ENCODE peak calls at places on chromosomes 3 and 15, in nine cellular contexts. One of them, this sample, is unnamed.
A peak's percentile ranks its signal among the peaks of the same experiment; 100 is the strongest.

GRCh38 chr3:152211655-152212054 is 57.1 kb upstream of the MBNL1 start:
- DNase-seq in fibroblast of lung: no peak
- DNase-seq in breast epithelium: no peak
- DNase-seq in fibroblast of pulmonary artery: no peak
- DNase-seq in mammary epithelial cell: no peak
- DNase-seq in lower lobe of right lung: no peak
- DNase-seq in astrocyte of the cerebellum: no peak
- DNase-seq in AG09309: no peak
- DNase-seq in upper lobe of right lung: no peak
- DNase-seq in this sample: no peak

GRCh38 chr15:93245616-93246122 is 156.7 kb upstream of the RGMA start:
- DNase-seq in fibroblast of lung: no peak
- DNase-seq in breast epithelium: no peak
- DNase-seq in fibroblast of pulmonary artery: no peak
- DNase-seq in mammary epithelial cell: no peak
- DNase-seq in lower lobe of right lung: no peak
- DNase-seq in astrocyte of the cerebellum: no peak
- DNase-seq in AG09309: no peak
- DNase-seq in upper lobe of right lung: no peak
- DNase-seq in this sample: no peak

GRCh38 chr15:47964229-47964628 is 156.6 kb upstream of the SLC24A5 start:
- DNase-seq in fibroblast of lung: no peak
- DNase-seq in breast epithelium: no peak
- DNase-seq in fibroblast of pulmonary artery: no peak
- DNase-seq in mammary epithelial cell: no peak
- DNase-seq in lower lobe of right lung: no peak
- DNase-seq in astrocyte of the cerebellum: no peak
- DNase-seq in AG09309: no peak
- DNase-seq in upper lobe of right lung: no peak
- DNase-seq in this sample: no peak

GRCh38 chr3:49900491-49901153 is 3.1 kb downstream of the MST1R start:
- DNase-seq in fibroblast of lung: no peak
- DNase-seq in breast epithelium: peak; percentile 85
- DNase-seq in fibroblast of pulmonary artery: peak; percentile 22
- DNase-seq in mammary epithelial cell: peak; percentile 99
- DNase-seq in lower lobe of right lung: peak; percentile 86
- DNase-seq in astrocyte of the cerebellum: no peak
- DNase-seq in AG09309: peak; percentile 25
- DNase-seq in upper lobe of right lung: peak; percentile 91
- DNase-seq in this sample: no peak

GRCh38 chr3:189457201-189457607 is 174.0 kb upstream of the TP63 start:
- DNase-seq in fibroblast of lung: no peak
- DNase-seq in breast epithelium: no peak
- DNase-seq in fibroblast of pulmonary artery: no peak
- DNase-seq in mammary epithelial cell: peak; percentile 11
- DNase-seq in lower lobe of right lung: no peak
- DNase-seq in astrocyte of the cerebellum: peak; percentile 59
- DNase-seq in AG09309: peak; percentile 74
- DNase-seq in upper lobe of right lung: no peak
- DNase-seq in this sample: no peak

GRCh38 chr3:193563999-193564398 is 9.3 kb upstream of the ATP13A4 start:
- DNase-seq in fibroblast of lung: no peak
- DNase-seq in breast epithelium: no peak
- DNase-seq in fibroblast of pulmonary artery: no peak
- DNase-seq in mammary epithelial cell: peak; percentile 10
- DNase-seq in lower lobe of right lung: peak; percentile 49
- DNase-seq in astrocyte of the cerebellum: no peak
- DNase-seq in AG09309: no peak
- DNase-seq in upper lobe of right lung: no peak
- DNase-seq in this sample: no peak

GRCh38 chr3:115638991-115639390 is 15.7 kb downstream of the GAP43 start:
- DNase-seq in fibroblast of lung: no peak
- DNase-seq in breast epithelium: no peak
- DNase-seq in fibroblast of pulmonary artery: no peak
- DNase-seq in mammary epithelial cell: no peak
- DNase-seq in lower lobe of right lung: no peak
- DNase-seq in astrocyte of the cerebellum: no peak
- DNase-seq in AG09309: no peak
- DNase-seq in upper lobe of right lung: no peak
- DNase-seq in this sample: no peak

GRCh38 chr3:159762981-159763465 is 225.6 kb upstream of the IL12A start:
- DNase-seq in fibroblast of lung: peak; percentile 77
- DNase-seq in breast epithelium: peak; percentile 77
- DNase-seq in fibroblast of pulmonary artery: peak; percentile 86
- DNase-seq in mammary epithelial cell: peak; percentile 84
- DNase-seq in lower lobe of right lung: peak; percentile 75
- DNase-seq in astrocyte of the cerebellum: no peak
- DNase-seq in AG09309: peak; percentile 78
- DNase-seq in upper lobe of right lung: peak; percentile 79
- DNase-seq in this sample: no peak

GRCh38 chr3:30401971-30402370 is 204.4 kb upstream of the TGFBR2 start:
- DNase-seq in fibroblast of lung: no peak
- DNase-seq in breast epithelium: no peak
- DNase-seq in fibroblast of pulmonary artery: no peak
- DNase-seq in mammary epithelial cell: peak; percentile 67
- DNase-seq in lower lobe of right lung: no peak
- DNase-seq in astrocyte of the cerebellum: no peak
- DNase-seq in AG09309: peak; percentile 16
- DNase-seq in upper lobe of right lung: no peak
- DNase-seq in this sample: peak; percentile 10

DNA sequence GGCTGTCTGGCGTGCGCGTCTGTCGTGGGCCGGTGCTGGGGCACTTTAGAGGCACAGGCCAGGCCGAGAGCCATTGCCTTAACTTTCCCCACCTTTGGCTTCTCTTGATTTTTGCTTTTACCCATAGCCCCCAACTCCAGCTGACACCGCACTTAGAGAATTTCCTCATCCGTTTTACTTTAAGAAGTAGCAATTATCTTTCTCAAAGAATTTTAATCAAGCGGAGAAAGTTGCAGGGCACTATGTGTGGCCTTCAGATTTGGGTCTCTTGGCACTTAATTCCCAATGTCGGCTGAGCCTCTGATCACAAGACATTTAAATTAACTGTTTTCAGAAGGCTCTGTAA is 1.2 kb downstream of the ALDH1A3 start:
- DNase-seq in fibroblast of lung: no peak
- DNase-seq in breast epithelium: no peak
- DNase-seq in fibroblast of pulmonary artery: no peak
- DNase-seq in mammary epithelial cell: no peak
- DNase-seq in lower lobe of right lung: no peak
- DNase-seq in astrocyte of the cerebellum: no peak
- DNase-seq in AG09309: no peak
- DNase-seq in upper lobe of right lung: no peak
- DNase-seq in this sample: no peak
- H3K4me3 ChIP-seq in fibroblast of lung: no peak overlapping the region
- H3K4me3 ChIP-seq in breast epithelium: peak overlapping the region; percentile 59
- H3K4me3 ChIP-seq in fibroblast of pulmonary artery: peak overlapping the region; percentile 66
- H3K4me3 ChIP-seq in mammary epithelial cell: peak overlapping the region; percentile 70
- H3K4me3 ChIP-seq in lower lobe of right lung: peak overlapping the region; percentile 50
- H3K4me3 ChIP-seq in astrocyte of the cerebellum: peak overlapping the region; percentile 53
- H3K4me3 ChIP-seq in AG09309: no peak overlapping the region
- H3K4me3 ChIP-seq in upper lobe of right lung: peak overlapping the region; percentile 45
- H3K4me3 ChIP-seq in this sample: no peak overlapping the region

DNA sequence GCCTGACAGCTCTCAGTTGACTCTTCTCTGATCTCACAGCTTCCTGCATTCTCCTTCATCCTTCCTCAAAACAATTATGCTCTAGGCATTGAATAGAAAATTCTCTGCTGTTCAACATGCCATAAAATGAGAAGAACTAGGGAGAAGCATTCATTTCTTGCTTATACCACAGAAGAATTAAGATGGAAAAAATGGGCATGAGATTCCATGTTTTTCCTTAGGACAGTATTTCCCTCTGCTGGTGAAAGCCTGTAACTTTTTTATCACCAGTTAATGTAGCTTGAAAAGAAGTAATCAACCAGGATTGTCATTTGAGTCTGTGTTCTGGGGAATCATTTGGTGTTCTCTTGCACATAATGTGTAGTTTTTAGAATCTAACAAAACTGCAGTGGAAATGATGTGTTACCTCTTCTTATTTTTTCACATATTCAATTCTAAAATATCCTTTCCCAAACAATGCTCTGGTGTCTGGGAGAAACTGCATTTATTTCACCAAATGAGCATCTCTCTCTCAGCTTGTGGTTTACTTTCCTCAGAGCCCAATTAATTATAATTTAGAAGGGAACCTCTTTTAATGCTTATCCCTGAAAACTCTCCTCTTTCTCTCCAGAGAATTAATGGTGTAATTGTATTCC is 92.8 kb upstream of the DCBLD2 start:
- DNase-seq in fibroblast of lung: peak; percentile 86
- DNase-seq in breast epithelium: no peak
- DNase-seq in fibroblast of pulmonary artery: peak; percentile 85
- DNase-seq in mammary epithelial cell: peak; percentile 39
- DNase-seq in lower lobe of right lung: no peak
- DNase-seq in astrocyte of the cerebellum: peak; percentile 70
- DNase-seq in AG09309: peak; percentile 48
- DNase-seq in upper lobe of right lung: no peak
- DNase-seq in this sample: no peak
- TF ChIP-seq CTCF in fibroblast of lung: peak; percentile 69
- TF ChIP-seq CTCF in breast epithelium: peak; percentile 71
- TF ChIP-seq CTCF in fibroblast of pulmonary artery: peak; percentile 69
- TF ChIP-seq CTCF in mammary epithelial cell: peak; percentile 59
- TF ChIP-seq CTCF in lower lobe of right lung: peak; percentile 64
- TF ChIP-seq CTCF in astrocyte of the cerebellum: peak; percentile 56
- TF ChIP-seq CTCF in AG09309: peak; percentile 57
- TF ChIP-seq CTCF in upper lobe of right lung: peak; percentile 70
- TF ChIP-seq CTCF in this sample: peak; percentile 30

GRCh38 chr15:66566963-66567531 is 1.2 kb upstream of the LCTL start:
- DNase-seq in fibroblast of lung: peak; percentile 73
- DNase-seq in breast epithelium: no peak
- DNase-seq in fibroblast of pulmonary artery: peak; percentile 79
- DNase-seq in mammary epithelial cell: peak; percentile 45
- DNase-seq in lower lobe of right lung: peak; percentile 61
- DNase-seq in astrocyte of the cerebellum: peak; percentile 66
- DNase-seq in AG09309: no peak
- DNase-seq in upper lobe of right lung: peak; percentile 71
- DNase-seq in this sample: no peak
- H3K4me3 ChIP-seq in fibroblast of lung: no peak overlapping the region
- H3K4me3 ChIP-seq in breast epithelium: no peak overlapping the region
- H3K4me3 ChIP-seq in fibroblast of pulmonary artery: no peak overlapping the region
- H3K4me3 ChIP-seq in mammary epithelial cell: no peak overlapping the region
- H3K4me3 ChIP-seq in lower lobe of right lung: no peak overlapping the region
- H3K4me3 ChIP-seq in astrocyte of the cerebellum: no peak overlapping the region
- H3K4me3 ChIP-seq in AG09309: no peak overlapping the region
- H3K4me3 ChIP-seq in upper lobe of right lung: no peak overlapping the region
- H3K4me3 ChIP-seq in this sample: no peak overlapping the region

GRCh38 chr3:127694467-127695215 is 21.9 kb downstream of the ABTB1 start:
- DNase-seq in fibroblast of lung: no peak
- DNase-seq in breast epithelium: no peak
- DNase-seq in fibroblast of pulmonary artery: no peak
- DNase-seq in mammary epithelial cell: peak; percentile 55
- DNase-seq in lower lobe of right lung: peak; percentile 71
- DNase-seq in astrocyte of the cerebellum: no peak
- DNase-seq in AG09309: no peak
- DNase-seq in upper lobe of right lung: peak; percentile 69
- DNase-seq in this sample: no peak
- TF ChIP-seq CTCF in fibroblast of lung: peak; percentile 22
- TF ChIP-seq CTCF in breast epithelium: no peak
- TF ChIP-seq CTCF in fibroblast of pulmonary artery: peak; percentile 28
- TF ChIP-seq CTCF in mammary epithelial cell: peak; percentile 45
- TF ChIP-seq CTCF in lower lobe of right lung: peak; percentile 29
- TF ChIP-seq CTCF in astrocyte of the cerebellum: peak; percentile 46
- TF ChIP-seq CTCF in AG09309: peak; percentile 37
- TF ChIP-seq CTCF in upper lobe of right lung: no peak
- TF ChIP-seq CTCF in this sample: peak; percentile 54

GRCh38 chr15:88257311-88257901 is 867 bp upstream of the NTRK3 start:
- DNase-seq in fibroblast of lung: no peak
- DNase-seq in breast epithelium: no peak
- DNase-seq in fibroblast of pulmonary artery: no peak
- DNase-seq in mammary epithelial cell: no peak
- DNase-seq in lower lobe of right lung: no peak
- DNase-seq in astrocyte of the cerebellum: no peak
- DNase-seq in AG09309: no peak
- DNase-seq in upper lobe of right lung: peak; percentile 55
- DNase-seq in this sample: no peak
- H3K4me3 ChIP-seq in fibroblast of lung: no peak overlapping the region
- H3K4me3 ChIP-seq in breast epithelium: peak overlapping the region; percentile 37
- H3K4me3 ChIP-seq in fibroblast of pulmonary artery: peak overlapping the region; percentile 30
- H3K4me3 ChIP-seq in mammary epithelial cell: no peak overlapping the region
- H3K4me3 ChIP-seq in lower lobe of right lung: peak overlapping the region; percentile 47
- H3K4me3 ChIP-seq in astrocyte of the cerebellum: peak overlapping the region; percentile 40
- H3K4me3 ChIP-seq in AG09309: peak overlapping the region; percentile 23
- H3K4me3 ChIP-seq in upper lobe of right lung: peak overlapping the region; percentile 39
- H3K4me3 ChIP-seq in this sample: peak overlapping the region; percentile 41

GRCh38 chr3:15271030-15271429 is 61.4 kb downstream of the SH3BP5 start:
- DNase-seq in fibroblast of lung: no peak
- DNase-seq in breast epithelium: no peak
- DNase-seq in fibroblast of pulmonary artery: no peak
- DNase-seq in mammary epithelial cell: no peak
- DNase-seq in lower lobe of right lung: no peak
- DNase-seq in astrocyte of the cerebellum: no peak
- DNase-seq in AG09309: no peak
- DNase-seq in upper lobe of right lung: no peak
- DNase-seq in this sample: no peak
- TF ChIP-seq CTCF in fibroblast of lung: no peak
- TF ChIP-seq CTCF in breast epithelium: no peak
- TF ChIP-seq CTCF in fibroblast of pulmonary artery: no peak
- TF ChIP-seq CTCF in mammary epithelial cell: no peak
- TF ChIP-seq CTCF in lower lobe of right lung: no peak
- TF ChIP-seq CTCF in astrocyte of the cerebellum: no peak
- TF ChIP-seq CTCF in AG09309: no peak
- TF ChIP-seq CTCF in upper lobe of right lung: no peak
- TF ChIP-seq CTCF in this sample: no peak

DNA sequence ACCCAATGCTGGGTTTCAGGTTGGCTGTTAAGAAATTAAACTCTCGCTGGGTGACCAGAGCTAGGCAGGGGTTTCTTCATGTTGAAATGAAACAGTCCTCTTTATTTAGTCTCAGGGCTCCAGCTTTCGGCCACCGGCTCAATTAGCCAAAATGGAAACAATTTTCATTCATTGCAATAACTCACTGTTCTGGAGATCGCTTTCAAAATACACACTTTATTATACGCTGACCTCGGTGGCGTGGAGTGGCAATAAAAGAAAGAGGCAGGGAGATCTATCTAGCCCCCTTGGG is 3.8 kb upstream of the MECOM start:
- DNase-seq in fibroblast of lung: no peak
- DNase-seq in breast epithelium: no peak
- DNase-seq in fibroblast of pulmonary artery: no peak
- DNase-seq in mammary epithelial cell: no peak
- DNase-seq in lower lobe of right lung: no peak
- DNase-seq in astrocyte of the cerebellum: no peak
- DNase-seq in AG09309: no peak
- DNase-seq in upper lobe of right lung: no peak
- DNase-seq in this sample: no peak
- H3K4me3 ChIP-seq in fibroblast of lung: no peak overlapping the region
- H3K4me3 ChIP-seq in breast epithelium: no peak overlapping the region
- H3K4me3 ChIP-seq in fibroblast of pulmonary artery: no peak overlapping the region
- H3K4me3 ChIP-seq in mammary epithelial cell: no peak overlapping the region
- H3K4me3 ChIP-seq in lower lobe of right lung: peak overlapping the region; percentile 53
- H3K4me3 ChIP-seq in astrocyte of the cerebellum: no peak overlapping the region
- H3K4me3 ChIP-seq in AG09309: no peak overlapping the region
- H3K4me3 ChIP-seq in upper lobe of right lung: peak overlapping the region; percentile 41
- H3K4me3 ChIP-seq in this sample: no peak overlapping the region

This sample was measured in AG04449.